ENCODE peak calls at places on chromosomes 2 and 18, in six cellular contexts. One of them, this sample, is unnamed.
A peak's percentile ranks its signal among the peaks of the same experiment; 100 is the strongest.

GRCh38 chr2:46716806-46717732 is 198.5 kb downstream of the MCFD2 start:
- DNase-seq in A549: no peak
- DNase-seq in IMR-90: peak; percentile 44
- DNase-seq in GM12892: no peak
- DNase-seq in transverse colon: no peak
- DNase-seq in H54: no peak
- DNase-seq in this sample: no peak

GRCh38 chr2:206456078-206456769 is 12.9 kb downstream of the ADAM23 start:
- DNase-seq in A549: no peak
- DNase-seq in IMR-90: no peak
- DNase-seq in GM12892: no peak
- DNase-seq in transverse colon: peak; percentile 53
- DNase-seq in H54: no peak
- DNase-seq in this sample: no peak

GRCh38 chr2:147255812-147256211 is 589.0 kb upstream of the ACVR2A start:
- DNase-seq in A549: no peak
- DNase-seq in IMR-90: no peak
- DNase-seq in GM12892: no peak
- DNase-seq in transverse colon: no peak
- DNase-seq in H54: no peak
- DNase-seq in this sample: no peak

GRCh38 chr18:35355140-35355618 is 11.0 kb upstream of the ZNF24 start:
- DNase-seq in A549: no peak
- DNase-seq in IMR-90: peak; percentile 83
- DNase-seq in GM12892: peak; percentile 21
- DNase-seq in transverse colon: peak; percentile 71
- DNase-seq in H54: peak; percentile 20
- DNase-seq in this sample: peak; percentile 38

GRCh38 chr2:49677227-49677626 is 522.9 kb upstream of the FSHR start:
- DNase-seq in A549: no peak
- DNase-seq in IMR-90: no peak
- DNase-seq in GM12892: no peak
- DNase-seq in transverse colon: no peak
- DNase-seq in H54: no peak
- DNase-seq in this sample: no peak

GRCh38 chr2:10405441-10405840 is 42.7 kb downstream of the ODC1 start:
- DNase-seq in A549: peak; percentile 99
- DNase-seq in IMR-90: peak; percentile 95
- DNase-seq in GM12892: no peak
- DNase-seq in transverse colon: peak; percentile 49
- DNase-seq in H54: peak; percentile 96
- DNase-seq in this sample: no peak

GRCh38 chr18:46313521-46313920 is 209.3 kb downstream of the HAUS1 start:
- DNase-seq in A549: no peak
- DNase-seq in IMR-90: no peak
- DNase-seq in GM12892: no peak
- DNase-seq in transverse colon: no peak
- DNase-seq in H54: no peak
- DNase-seq in this sample: no peak

GRCh38 chr18:68121308-68121707 is 593.6 kb downstream of the TMX3 start:
- DNase-seq in A549: no peak
- DNase-seq in IMR-90: peak; percentile 0
- DNase-seq in GM12892: no peak
- DNase-seq in transverse colon: no peak
- DNase-seq in H54: no peak
- DNase-seq in this sample: no peak

GRCh38 chr2:12731701-12732280 is 15.1 kb downstream of the TRIB2 start:
- DNase-seq in A549: no peak
- DNase-seq in IMR-90: no peak
- DNase-seq in GM12892: no peak
- DNase-seq in transverse colon: no peak
- DNase-seq in H54: no peak
- DNase-seq in this sample: no peak

GRCh38 chr2:183024701-183025100 is 13.6 kb downstream of the NCKAP1 start:
- DNase-seq in A549: no peak
- DNase-seq in IMR-90: peak; percentile 35
- DNase-seq in GM12892: no peak
- DNase-seq in transverse colon: no peak
- DNase-seq in H54: no peak
- DNase-seq in this sample: no peak

GRCh38 chr2:96773922-96774321 is 13.2 kb downstream of the CNNM4 start:
- DNase-seq in A549: no peak
- DNase-seq in IMR-90: no peak
- DNase-seq in GM12892: no peak
- DNase-seq in transverse colon: no peak
- DNase-seq in H54: no peak
- DNase-seq in this sample: no peak

GRCh38 chr18:77131100-77131651 is 1.4 kb downstream of the MBP start:
- DNase-seq in A549: no peak
- DNase-seq in IMR-90: no peak
- DNase-seq in GM12892: no peak
- DNase-seq in transverse colon: peak; percentile 46
- DNase-seq in H54: no peak
- DNase-seq in this sample: no peak

GRCh38 chr2:234745347-234745746 is 206.5 kb upstream of the SH3BP4 start:
- DNase-seq in A549: peak; percentile 7
- DNase-seq in IMR-90: no peak
- DNase-seq in GM12892: no peak
- DNase-seq in transverse colon: no peak
- DNase-seq in H54: no peak
- DNase-seq in this sample: no peak

GRCh38 chr2:142175917-142176316 is 45.1 kb upstream of the LRP1B start:
- DNase-seq in A549: no peak
- DNase-seq in IMR-90: no peak
- DNase-seq in GM12892: no peak
- DNase-seq in transverse colon: no peak
- DNase-seq in H54: no peak
- DNase-seq in this sample: no peak

GRCh38 chr2:88859461-88859860 is 168.0 kb downstream of the RPIA start:
- DNase-seq in A549: no peak
- DNase-seq in IMR-90: no peak
- DNase-seq in GM12892: no peak
- DNase-seq in transverse colon: no peak
- DNase-seq in H54: no peak
- DNase-seq in this sample: no peak
- TF ChIP-seq POLR2A in A549: no peak
- TF ChIP-seq POLR2A in IMR-90: no peak
- TF ChIP-seq POLR2A in GM12892: peak; percentile 85
- TF ChIP-seq POLR2A in transverse colon: no peak
- TF ChIP-seq POLR2A in H54: no peak
- TF ChIP-seq POLR2A in this sample: peak; percentile 87

GRCh38 chr18:24398515-24398914 is 891 bp upstream of the OSBPL1A start:
- DNase-seq in A549: no peak
- DNase-seq in IMR-90: peak; percentile 46
- DNase-seq in GM12892: no peak
- DNase-seq in transverse colon: peak; percentile 11
- DNase-seq in H54: no peak
- DNase-seq in this sample: no peak

GRCh38 chr18:24397131-24397693 is 412 bp downstream of the OSBPL1A start:
- DNase-seq in A549: peak; percentile 33
- DNase-seq in IMR-90: peak; percentile 78
- DNase-seq in GM12892: no peak
- DNase-seq in transverse colon: peak; percentile 67
- DNase-seq in H54: peak; percentile 15
- DNase-seq in this sample: no peak

GRCh38 chr18:24396082-24396623 is 1.5 kb downstream of the OSBPL1A start:
- DNase-seq in A549: no peak
- DNase-seq in IMR-90: peak; percentile 26
- DNase-seq in GM12892: no peak
- DNase-seq in transverse colon: no peak
- DNase-seq in H54: no peak
- DNase-seq in this sample: no peak

GRCh38 chr18:24395049-24395780 is 2.4 kb downstream of the OSBPL1A start:
- DNase-seq in A549: no peak
- DNase-seq in IMR-90: peak; percentile 51
- DNase-seq in GM12892: no peak
- DNase-seq in transverse colon: no peak
- DNase-seq in H54: no peak
- DNase-seq in this sample: no peak

DNA sequence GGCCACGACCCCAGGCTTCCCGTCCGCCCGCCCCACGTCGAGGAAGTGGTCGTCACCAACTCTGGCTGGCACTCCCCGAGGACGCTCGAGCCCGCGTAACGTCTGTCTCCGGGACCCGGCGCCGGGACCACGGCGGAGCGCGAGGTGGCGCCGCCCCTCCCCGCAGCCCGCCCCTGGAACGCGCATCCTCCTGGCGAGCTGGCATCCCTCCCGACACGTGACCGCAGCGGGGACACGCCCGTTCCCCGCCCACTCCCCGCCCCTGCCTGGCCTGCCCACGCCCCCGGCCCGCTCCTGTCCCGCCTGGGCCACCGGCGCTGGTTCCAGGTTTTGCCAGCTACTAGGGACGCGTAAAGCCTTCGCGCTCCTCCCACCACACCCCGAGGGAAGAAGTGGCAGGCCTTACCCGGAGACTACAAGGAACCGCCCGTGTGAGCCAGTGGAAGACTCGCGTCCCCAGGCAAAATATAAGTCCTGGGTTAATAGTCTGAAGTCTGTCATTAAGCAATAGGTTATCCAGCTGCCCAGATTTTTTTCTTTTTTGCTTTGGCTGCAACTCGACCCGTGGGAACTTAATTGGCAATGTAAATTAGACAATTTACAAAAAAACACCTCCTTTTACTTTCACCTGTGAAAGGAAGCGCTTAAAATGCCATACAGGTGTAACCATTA is at the start of gene OSBPL1A:
- DNase-seq in A549: peak; percentile 69
- DNase-seq in IMR-90: peak; percentile 85
- DNase-seq in GM12892: peak; percentile 19
- DNase-seq in transverse colon: peak; percentile 96
- DNase-seq in H54: peak; percentile 68
- DNase-seq in this sample: peak; percentile 32
- TF ChIP-seq POLR2A in A549: peak; percentile 50
- TF ChIP-seq POLR2A in IMR-90: peak; percentile 59
- TF ChIP-seq POLR2A in GM12892: no peak
- TF ChIP-seq POLR2A in transverse colon: peak; percentile 63
- TF ChIP-seq POLR2A in H54: peak; percentile 81
- TF ChIP-seq POLR2A in this sample: no peak

GRCh38 chr18:79952457-79952995 is 1.1 kb upstream of the SLC66A2 start:
- DNase-seq in A549: no peak
- DNase-seq in IMR-90: no peak
- DNase-seq in GM12892: no peak
- DNase-seq in transverse colon: peak; percentile 27
- DNase-seq in H54: no peak
- DNase-seq in this sample: no peak

GRCh38 chr18:79950440-79951341 is 762 bp downstream of the SLC66A2 start:
- DNase-seq in A549: peak; percentile 25
- DNase-seq in IMR-90: peak; percentile 12
- DNase-seq in GM12892: no peak
- DNase-seq in transverse colon: peak; percentile 59
- DNase-seq in H54: no peak
- DNase-seq in this sample: peak; percentile 45

GRCh38 chr18:79949571-79950439 is 1.6 kb downstream of the SLC66A2 start:
- DNase-seq in A549: no peak
- DNase-seq in IMR-90: no peak
- DNase-seq in GM12892: no peak
- DNase-seq in transverse colon: peak; percentile 43
- DNase-seq in H54: no peak
- DNase-seq in this sample: no peak

GRCh38 chr18:79952996-79953559 is 1.6 kb upstream of the SLC66A2 start:
- DNase-seq in A549: no peak
- DNase-seq in IMR-90: no peak
- DNase-seq in GM12892: no peak
- DNase-seq in transverse colon: peak; percentile 65
- DNase-seq in H54: no peak
- DNase-seq in this sample: no peak

GRCh38 chr18:79951545-79952456 is at the start of gene SLC66A2:
- DNase-seq in A549: peak; percentile 43
- DNase-seq in IMR-90: peak; percentile 83
- DNase-seq in GM12892: peak; percentile 88
- DNase-seq in transverse colon: peak; percentile 96
- DNase-seq in H54: peak; percentile 56
- DNase-seq in this sample: peak; percentile 95
- TF ChIP-seq POLR2A in A549: peak; percentile 54
- TF ChIP-seq POLR2A in IMR-90: peak; percentile 69
- TF ChIP-seq POLR2A in GM12892: peak; percentile 41
- TF ChIP-seq POLR2A in transverse colon: peak; percentile 73
- TF ChIP-seq POLR2A in H54: no peak
- TF ChIP-seq POLR2A in this sample: no peak

DNA sequence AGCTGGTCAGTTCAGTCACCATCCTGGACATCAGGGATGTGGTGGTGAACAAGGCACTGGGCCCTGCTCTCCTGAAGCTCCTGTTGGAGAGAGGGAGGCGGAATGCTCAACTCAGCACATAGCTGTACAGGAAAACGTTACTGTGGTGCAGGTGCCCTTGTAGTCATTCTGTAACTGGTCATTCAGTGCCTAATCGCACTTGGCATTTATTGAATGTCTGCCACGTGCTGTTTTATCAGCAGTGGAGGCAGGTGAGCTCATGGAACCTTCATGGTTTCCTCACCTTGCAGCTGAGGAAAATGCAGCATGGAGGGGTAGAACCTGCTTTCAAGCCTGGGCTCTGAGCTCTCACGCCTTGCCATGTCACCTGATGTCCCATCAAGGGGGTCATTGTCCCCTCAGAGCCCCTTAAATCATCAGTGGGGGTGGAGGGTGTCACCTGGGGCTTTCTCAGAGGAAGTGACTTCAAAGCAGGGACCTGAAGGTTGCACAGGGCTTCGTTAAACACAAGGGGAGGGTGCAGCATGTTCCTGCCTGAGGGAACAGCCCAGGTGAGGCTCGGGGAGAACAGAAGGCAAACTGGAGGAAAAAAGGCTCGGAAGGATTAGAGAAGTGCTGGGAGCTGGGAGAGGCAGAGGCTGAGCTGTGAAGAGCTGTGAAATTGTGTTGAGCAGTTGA is 56.0 kb upstream of the RPL31 start:
- DNase-seq in A549: no peak
- DNase-seq in IMR-90: no peak
- DNase-seq in GM12892: no peak
- DNase-seq in transverse colon: no peak
- DNase-seq in H54: no peak
- DNase-seq in this sample: no peak
- TF ChIP-seq POLR2A in A549: no peak
- TF ChIP-seq POLR2A in IMR-90: no peak
- TF ChIP-seq POLR2A in GM12892: no peak
- TF ChIP-seq POLR2A in transverse colon: no peak
- TF ChIP-seq POLR2A in H54: no peak
- TF ChIP-seq POLR2A in this sample: no peak

GRCh38 chr18:14100503-14101286 is 31.5 kb downstream of the ZNF519 start:
- DNase-seq in A549: no peak
- DNase-seq in IMR-90: no peak
- DNase-seq in GM12892: no peak
- DNase-seq in transverse colon: no peak
- DNase-seq in H54: no peak
- DNase-seq in this sample: no peak

GRCh38 chr18:14092625-14093361 is 39.4 kb downstream of the ZNF519 start:
- DNase-seq in A549: no peak
- DNase-seq in IMR-90: no peak
- DNase-seq in GM12892: no peak
- DNase-seq in transverse colon: no peak
- DNase-seq in H54: no peak
- DNase-seq in this sample: no peak

GRCh38 chr18:14098428-14098827 is 33.8 kb downstream of the ZNF519 start:
- DNase-seq in A549: no peak
- DNase-seq in IMR-90: no peak
- DNase-seq in GM12892: no peak
- DNase-seq in transverse colon: no peak
- DNase-seq in H54: no peak
- DNase-seq in this sample: no peak

GRCh38 chr18:14093526-14093925 is 38.7 kb downstream of the ZNF519 start:
- DNase-seq in A549: no peak
- DNase-seq in IMR-90: no peak
- DNase-seq in GM12892: no peak
- DNase-seq in transverse colon: no peak
- DNase-seq in H54: no peak
- DNase-seq in this sample: no peak

GRCh38 chr18:14097761-14098160 is 34.5 kb downstream of the ZNF519 start:
- DNase-seq in A549: no peak
- DNase-seq in IMR-90: no peak
- DNase-seq in GM12892: no peak
- DNase-seq in transverse colon: no peak
- DNase-seq in H54: no peak
- DNase-seq in this sample: no peak
- TF ChIP-seq POLR2A in A549: no peak
- TF ChIP-seq POLR2A in IMR-90: no peak
- TF ChIP-seq POLR2A in GM12892: no peak
- TF ChIP-seq POLR2A in transverse colon: no peak
- TF ChIP-seq POLR2A in H54: no peak
- TF ChIP-seq POLR2A in this sample: no peak